ENCODE peak calls at places on chromosome 2, in ten cellular contexts. M, O, R, P, H, B, E, F, L and Z are unnamed samples.
A peak's percentile ranks its signal among the peaks of the same experiment; 100 is the strongest.

GRCh38 chr2:95346236-95346737 is 49.1 kb downstream of the KCNIP3 start:
- DNase-seq in M (peak; percentile 86), O (peak; percentile 80), R (no peak), P (peak; percentile 75), H (no peak), B (peak; percentile 84), E (peak; percentile 84), F (peak; percentile 56), L (no peak), Z (peak; percentile 63)

GRCh38 chr2:383888-384287 is 96.0 kb upstream of the ALKAL2 start:
- DNase-seq in M (no peak), O (no peak), R (no peak), P (peak; percentile 85), H (no peak), B (no peak), E (peak; percentile 83), F (no peak), L (no peak), Z (no peak)

GRCh38 chr2:241157841-241158545 is 7.7 kb downstream of the PPP1R7 start:
- DNase-seq in M (peak; percentile 68), O (no peak), R (no peak), P (no peak), H (no peak), B (no peak), E (no peak), F (no peak), L (no peak), Z (no peak)

GRCh38 chr2:216426166-216426777 is 14.0 kb downstream of the SMARCAL1 start:
- DNase-seq in M (peak; percentile 71), O (no peak), R (no peak), P (no peak), H (no peak), B (no peak), E (no peak), F (no peak), L (no peak), Z (no peak)

GRCh38 chr2:133200684-133201421 is 367.4 kb downstream of the NCKAP5 start:
- DNase-seq in M (peak; percentile 95), O (no peak), R (no peak), P (peak; percentile 91), H (no peak), B (no peak), E (no peak), F (peak; percentile 26), L (no peak), Z (no peak)

GRCh38 chr2:235551965-235552364 is 58.1 kb downstream of the AGAP1 start:
- DNase-seq in M (peak; percentile 53), O (no peak), R (no peak), P (peak; percentile 71), H (peak; percentile 12), B (no peak), E (peak; percentile 83), F (peak; percentile 60), L (peak; percentile 88), Z (peak; percentile 60)

GRCh38 chr2:222756951-222757645 is 85.6 kb downstream of the MOGAT1 start:
- DNase-seq in M (peak; percentile 84), O (no peak), R (no peak), P (peak; percentile 88), H (no peak), B (no peak), E (no peak), F (no peak), L (no peak), Z (no peak)

GRCh38 chr2:234292205-234292954 is 204.5 kb downstream of the ARL4C start:
- DNase-seq in M (no peak), O (no peak), R (peak; percentile 54), P (no peak), H (peak; percentile 93), B (no peak), E (no peak), F (no peak), L (no peak), Z (no peak)

GRCh38 chr2:36539631-36540030 is 58.3 kb downstream of the FEZ2 start:
- DNase-seq in M (peak; percentile 86), O (no peak), R (no peak), P (peak; percentile 61), H (no peak), B (no peak), E (no peak), F (no peak), L (no peak), Z (no peak)

GRCh38 chr2:165003443-165004130 is 48.3 kb upstream of the SLC38A11 start:
- DNase-seq in M (no peak), O (no peak), R (no peak), P (no peak), H (no peak), B (no peak), E (no peak), F (no peak), L (peak; percentile 66), Z (no peak)

GRCh38 chr2:70566906-70567305 is 13.3 kb upstream of the TGFA start:
- DNase-seq in M (no peak), O (no peak), R (no peak), P (no peak), H (no peak), B (no peak), E (no peak), F (no peak), L (no peak), Z (no peak)
- H3K27ac ChIP-seq in M (no peak overlapping the region), O (no peak overlapping the region), R (no peak overlapping the region), P (no peak overlapping the region), H (no peak overlapping the region), B (no peak overlapping the region), E (no peak overlapping the region), F (no peak overlapping the region), L (no peak overlapping the region), Z (no peak overlapping the region)

GRCh38 chr2:230891509-230891908 is 26.8 kb downstream of the ITM2C start:
- DNase-seq in M (no peak), O (no peak), R (no peak), P (no peak), H (no peak), B (no peak), E (peak; percentile 43), F (no peak), L (no peak), Z (no peak)

GRCh38 chr2:230891108-230891507 is 26.4 kb downstream of the ITM2C start:
- DNase-seq in M (peak; percentile 20), O (no peak), R (no peak), P (no peak), H (no peak), B (no peak), E (peak; percentile 55), F (peak; percentile 65), L (no peak), Z (no peak)

GRCh38 chr2:230893881-230894781 is 29.4 kb downstream of the ITM2C start:
- DNase-seq in M (peak; percentile 26), O (no peak), R (no peak), P (no peak), H (peak; percentile 23), B (no peak), E (peak; percentile 74), F (no peak), L (peak; percentile 37), Z (no peak)

GRCh38 chr2:230895536-230896345 is 29.3 kb downstream of the GPR55 start:
- DNase-seq in M (no peak), O (no peak), R (no peak), P (no peak), H (no peak), B (no peak), E (peak; percentile 88), F (no peak), L (peak; percentile 31), Z (no peak)

DNA sequence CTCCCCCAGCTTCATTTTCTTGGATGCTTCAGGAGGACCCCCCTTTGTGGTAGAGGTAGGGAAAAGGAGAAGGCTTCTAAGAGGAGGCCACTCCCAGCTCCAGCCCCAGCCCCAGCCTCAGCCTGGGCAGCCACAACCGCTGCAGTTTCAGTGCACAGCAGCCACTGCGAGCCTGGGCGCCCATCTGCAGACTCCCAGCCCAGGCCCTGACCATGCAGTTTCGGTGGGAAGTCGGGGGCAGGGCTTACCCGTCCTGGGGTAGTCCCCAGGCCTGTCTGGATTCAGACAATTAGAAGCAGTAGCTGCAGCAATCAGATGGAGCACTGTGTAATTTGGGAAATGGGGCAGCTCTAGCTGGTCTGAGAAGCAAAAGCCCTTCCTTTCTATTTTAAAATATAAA is 28.6 kb downstream of the ITM2C start:
- DNase-seq in M (no peak), O (no peak), R (no peak), P (no peak), H (no peak), B (no peak), E (peak; percentile 77), F (no peak), L (peak; percentile 60), Z (no peak)
- H3K27ac ChIP-seq in M (no peak overlapping the region), O (no peak overlapping the region), R (no peak overlapping the region), P (no peak overlapping the region), H (no peak overlapping the region), B (no peak overlapping the region), E (no peak overlapping the region), F (no peak overlapping the region), L (no peak overlapping the region), Z (no peak overlapping the region)

GRCh38 chr2:190961918-190962487 is 52.0 kb downstream of the STAT1 start:
- DNase-seq in M (peak; percentile 62), O (no peak), R (no peak), P (no peak), H (no peak), B (no peak), E (no peak), F (peak; percentile 15), L (no peak), Z (no peak)
- H3K27ac ChIP-seq in M (peak overlapping the region; percentile 53), O (peak overlapping the region; percentile 10), R (no peak overlapping the region), P (no peak overlapping the region), H (no peak overlapping the region), B (peak overlapping the region; percentile 19), E (no peak overlapping the region), F (no peak overlapping the region), L (no peak overlapping the region), Z (no peak overlapping the region)

GRCh38 chr2:197675711-197676188 is 363 bp upstream of the RFTN2 start:
- DNase-seq in M (peak; percentile 80), O (no peak), R (no peak), P (no peak), H (no peak), B (no peak), E (no peak), F (peak; percentile 38), L (peak; percentile 67), Z (no peak)

GRCh38 chr2:197675246-197675645 is at the start of gene RFTN2:
- DNase-seq in M (peak; percentile 40), O (no peak), R (no peak), P (no peak), H (no peak), B (no peak), E (no peak), F (no peak), L (no peak), Z (no peak)

GRCh38 chr2:197673606-197674005 is 1.8 kb downstream of the RFTN2 start:
- DNase-seq in M (peak; percentile 18), O (no peak), R (no peak), P (no peak), H (no peak), B (no peak), E (no peak), F (no peak), L (no peak), Z (no peak)

GRCh38 chr2:197674060-197674459 is 1.3 kb downstream of the RFTN2 start:
- DNase-seq in M (peak; percentile 27), O (no peak), R (no peak), P (no peak), H (no peak), B (no peak), E (no peak), F (no peak), L (no peak), Z (no peak)

DNA sequence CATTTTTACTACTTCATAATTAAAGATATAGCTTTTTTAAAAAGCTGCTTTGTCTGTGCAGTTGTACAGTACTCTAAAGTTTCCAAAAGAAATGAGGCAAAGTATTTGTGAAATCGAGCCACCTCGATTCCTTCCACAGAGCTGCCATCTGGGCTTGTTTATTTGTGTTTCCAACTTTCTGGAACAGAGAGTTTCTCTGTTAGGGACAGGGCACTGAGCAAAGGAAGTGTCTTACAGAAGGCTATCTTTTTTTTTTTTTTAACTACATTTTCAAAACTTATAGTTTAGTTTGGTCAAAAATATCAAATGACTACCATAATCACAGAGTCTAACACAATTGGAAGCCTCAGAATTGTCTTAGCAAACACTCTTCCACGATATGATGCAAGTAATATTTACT is 841 bp downstream of the RFTN2 start:
- DNase-seq in M (peak; percentile 55), O (no peak), R (no peak), P (no peak), H (no peak), B (no peak), E (no peak), F (peak; percentile 4), L (no peak), Z (no peak)
- H3K27ac ChIP-seq in M (peak overlapping the region; percentile 91), O (peak overlapping the region; percentile 33), R (no peak overlapping the region), P (no peak overlapping the region), H (no peak overlapping the region), B (peak overlapping the region; percentile 78), E (no peak overlapping the region), F (no peak overlapping the region), L (no peak overlapping the region), Z (peak overlapping the region; percentile 49)